ENCODE peak calls at places on chromosomes 3 and 15, in seven cellular contexts. One of them, this sample, is unnamed.

GRCh38 chr3:103056552-103056951 is 621.7 kb downstream of the ZPLD1 start:
- DNase-seq in endodermal cell: no peak
- DNase-seq in lower lobe of right lung: no peak
- DNase-seq in heart left ventricle: no peak
- DNase-seq in glutamatergic neuron: no peak
- DNase-seq in H9: no peak
- DNase-seq in mammary epithelial cell: no peak
- DNase-seq in this sample: no peak

GRCh38 chr15:62976301-62976842 is 66.2 kb upstream of the TPM1 start:
- DNase-seq in heart left ventricle: no peak
- DNase-seq in H9: no peak
- DNase-seq in lower lobe of right lung: no peak
- DNase-seq in glutamatergic neuron: no peak
- DNase-seq in endodermal cell: no peak
- DNase-seq in mammary epithelial cell: no peak
- DNase-seq in this sample: no peak

GRCh38 chr15:72353266-72353665 is 22.5 kb downstream of the HEXA start:
- DNase-seq in lower lobe of right lung: no peak
- DNase-seq in H9: no peak
- DNase-seq in heart left ventricle: no peak
- DNase-seq in mammary epithelial cell: peak; percentile 34
- DNase-seq in glutamatergic neuron: no peak
- DNase-seq in endodermal cell: no peak
- DNase-seq in this sample: no peak

GRCh38 chr3:124883766-124884473 is 3.2 kb downstream of the ITGB5 start:
- DNase-seq in glutamatergic neuron: no peak
- DNase-seq in heart left ventricle: no peak
- DNase-seq in lower lobe of right lung: no peak
- DNase-seq in endodermal cell: peak; percentile 54
- DNase-seq in mammary epithelial cell: no peak
- DNase-seq in H9: no peak
- DNase-seq in this sample: peak; percentile 28

GRCh38 chr3:161672478-161672877 is 175.9 kb downstream of the OTOL1 start:
- DNase-seq in heart left ventricle: peak; percentile 39
- DNase-seq in endodermal cell: no peak
- DNase-seq in lower lobe of right lung: no peak
- DNase-seq in glutamatergic neuron: no peak
- DNase-seq in H9: no peak
- DNase-seq in mammary epithelial cell: peak; percentile 16
- DNase-seq in this sample: peak; percentile 34

GRCh38 chr3:14816359-14816758 is 2.4 kb upstream of the FGD5 start:
- DNase-seq in lower lobe of right lung: no peak
- DNase-seq in endodermal cell: no peak
- DNase-seq in H9: no peak
- DNase-seq in mammary epithelial cell: no peak
- DNase-seq in heart left ventricle: no peak
- DNase-seq in glutamatergic neuron: no peak
- DNase-seq in this sample: no peak

GRCh38 chr3:41163399-41163798 is 35.9 kb upstream of the CTNNB1 start:
- DNase-seq in endodermal cell: peak; percentile 38
- DNase-seq in lower lobe of right lung: no peak
- DNase-seq in heart left ventricle: no peak
- DNase-seq in mammary epithelial cell: no peak
- DNase-seq in H9: no peak
- DNase-seq in glutamatergic neuron: no peak
- DNase-seq in this sample: no peak

GRCh38 chr3:64073362-64073761 is 50.1 kb upstream of the PSMD6 start:
- DNase-seq in heart left ventricle: no peak
- DNase-seq in lower lobe of right lung: no peak
- DNase-seq in endodermal cell: no peak
- DNase-seq in mammary epithelial cell: no peak
- DNase-seq in H9: no peak
- DNase-seq in glutamatergic neuron: peak; percentile 35
- DNase-seq in this sample: no peak

GRCh38 chr3:11226042-11226370 is 46.2 kb upstream of the ATG7 start:
- DNase-seq in glutamatergic neuron: no peak
- DNase-seq in mammary epithelial cell: no peak
- DNase-seq in endodermal cell: no peak
- DNase-seq in lower lobe of right lung: no peak
- DNase-seq in H9: no peak
- DNase-seq in heart left ventricle: no peak
- DNase-seq in this sample: no peak

GRCh38 chr3:106794442-106794841 is 582.8 kb upstream of the CCDC54 start:
- DNase-seq in endodermal cell: no peak
- DNase-seq in heart left ventricle: no peak
- DNase-seq in H9: no peak
- DNase-seq in mammary epithelial cell: peak; percentile 1
- DNase-seq in glutamatergic neuron: no peak
- DNase-seq in lower lobe of right lung: no peak
- DNase-seq in this sample: no peak

GRCh38 chr3:128425142-128425845 is 41.4 kb downstream of the DNAJB8 start:
- DNase-seq in endodermal cell: no peak
- DNase-seq in heart left ventricle: no peak
- DNase-seq in glutamatergic neuron: peak; percentile 12
- DNase-seq in H9: no peak
- DNase-seq in mammary epithelial cell: no peak
- DNase-seq in lower lobe of right lung: no peak
- DNase-seq in this sample: no peak

GRCh38 chr3:72919520-72919919 is 31.7 kb downstream of the GXYLT2 start:
- DNase-seq in H9: no peak
- DNase-seq in lower lobe of right lung: no peak
- DNase-seq in endodermal cell: no peak
- DNase-seq in glutamatergic neuron: no peak
- DNase-seq in mammary epithelial cell: no peak
- DNase-seq in heart left ventricle: no peak
- DNase-seq in this sample: no peak

GRCh38 chr3:72924055-72924454 is 36.2 kb downstream of the GXYLT2 start:
- DNase-seq in lower lobe of right lung: no peak
- DNase-seq in H9: peak; percentile 39
- DNase-seq in mammary epithelial cell: no peak
- DNase-seq in heart left ventricle: no peak
- DNase-seq in endodermal cell: peak; percentile 58
- DNase-seq in glutamatergic neuron: no peak
- DNase-seq in this sample: no peak
- TF ChIP-seq CTCF in lower lobe of right lung: no peak
- TF ChIP-seq CTCF in H9: peak; percentile 58
- TF ChIP-seq CTCF in mammary epithelial cell: peak; percentile 4
- TF ChIP-seq CTCF in heart left ventricle: no peak
- TF ChIP-seq CTCF in endodermal cell: peak; percentile 68
- TF ChIP-seq CTCF in glutamatergic neuron: no peak
- TF ChIP-seq CTCF in this sample: peak; percentile 9

GRCh38 chr15:23497710-23498111 is 50.7 kb upstream of the GOLGA6L2 start:
- DNase-seq in mammary epithelial cell: no peak
- DNase-seq in endodermal cell: no peak
- DNase-seq in lower lobe of right lung: no peak
- DNase-seq in glutamatergic neuron: peak; percentile 18
- DNase-seq in heart left ventricle: no peak
- DNase-seq in H9: no peak
- DNase-seq in this sample: no peak
- TF ChIP-seq CTCF in mammary epithelial cell: no peak
- TF ChIP-seq CTCF in endodermal cell: peak; percentile 61
- TF ChIP-seq CTCF in lower lobe of right lung: peak; percentile 28
- TF ChIP-seq CTCF in glutamatergic neuron: peak; percentile 72
- TF ChIP-seq CTCF in heart left ventricle: peak; percentile 24
- TF ChIP-seq CTCF in H9: peak; percentile 54
- TF ChIP-seq CTCF in this sample: no peak

DNA sequence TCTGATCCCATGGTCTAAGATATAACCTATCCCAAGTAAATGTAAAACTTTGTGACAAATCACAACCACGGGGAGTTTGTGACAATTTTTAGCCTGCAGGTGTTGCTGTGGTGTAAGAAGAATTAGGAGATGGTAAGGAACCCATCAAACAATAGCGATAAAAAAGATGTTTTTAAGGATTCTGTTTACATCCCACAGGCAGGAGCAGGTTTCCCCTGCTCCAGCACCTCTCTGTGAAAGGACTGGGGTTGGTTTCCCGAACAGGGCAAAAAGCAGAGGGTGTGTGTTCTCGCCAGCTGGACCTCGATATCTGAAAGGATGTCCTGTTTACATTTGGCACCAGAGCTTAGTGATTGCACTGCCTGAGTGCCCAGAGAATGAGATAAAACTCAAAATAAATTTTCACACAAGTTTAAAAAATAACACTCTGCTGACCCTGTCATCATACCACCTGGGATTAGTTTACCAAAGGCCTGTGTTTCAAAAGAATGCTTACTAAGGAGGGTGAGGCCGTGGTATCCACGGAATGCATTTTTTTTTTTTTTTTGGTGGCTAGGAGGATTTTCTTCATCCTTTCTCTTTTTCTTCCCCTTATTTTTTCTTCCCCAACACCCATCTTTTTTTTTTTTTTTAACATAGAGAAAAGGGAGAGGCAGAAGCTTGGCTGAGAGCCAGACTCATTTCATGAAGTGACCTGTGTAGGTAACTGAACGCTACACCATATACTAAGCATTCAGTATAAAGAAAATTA is 151.8 kb upstream of the DPH6 start:
- DNase-seq in lower lobe of right lung: no peak
- DNase-seq in endodermal cell: peak; percentile 58
- DNase-seq in H9: no peak
- DNase-seq in mammary epithelial cell: no peak
- DNase-seq in glutamatergic neuron: no peak
- DNase-seq in heart left ventricle: no peak
- DNase-seq in this sample: peak; percentile 25
- TF ChIP-seq CTCF in lower lobe of right lung: no peak
- TF ChIP-seq CTCF in endodermal cell: peak; percentile 47
- TF ChIP-seq CTCF in H9: peak; percentile 33
- TF ChIP-seq CTCF in mammary epithelial cell: peak; percentile 2
- TF ChIP-seq CTCF in glutamatergic neuron: no peak
- TF ChIP-seq CTCF in heart left ventricle: no peak
- TF ChIP-seq CTCF in this sample: no peak

GRCh38 chr15:58762731-58763130 is 8.4 kb upstream of the MINDY2 start:
- DNase-seq in mammary epithelial cell: no peak
- DNase-seq in glutamatergic neuron: no peak
- DNase-seq in heart left ventricle: no peak
- DNase-seq in endodermal cell: no peak
- DNase-seq in lower lobe of right lung: no peak
- DNase-seq in H9: no peak
- DNase-seq in this sample: no peak
- TF ChIP-seq CTCF in mammary epithelial cell: no peak
- TF ChIP-seq CTCF in glutamatergic neuron: no peak
- TF ChIP-seq CTCF in heart left ventricle: no peak
- TF ChIP-seq CTCF in endodermal cell: no peak
- TF ChIP-seq CTCF in lower lobe of right lung: no peak
- TF ChIP-seq CTCF in H9: no peak
- TF ChIP-seq CTCF in this sample: no peak

DNA sequence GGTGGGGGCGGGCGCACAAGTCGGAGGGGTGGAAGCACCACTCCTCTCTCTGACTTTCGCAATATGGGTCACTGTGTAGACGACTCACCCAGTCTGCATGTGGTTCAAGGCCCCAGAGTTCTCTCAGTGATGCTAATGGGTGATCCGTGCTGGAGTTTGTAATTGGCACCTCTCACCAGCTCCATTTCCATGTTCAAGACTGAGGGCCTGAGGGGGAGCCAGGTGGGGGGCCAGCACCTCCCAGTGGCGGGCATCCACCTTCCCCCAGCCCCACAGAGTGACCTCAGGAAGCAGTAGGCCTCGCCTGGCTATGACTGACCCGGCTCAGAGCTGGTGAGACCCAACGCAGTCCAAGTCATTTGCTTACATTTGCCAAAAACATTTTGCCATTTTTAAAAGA is 230.0 kb upstream of the ST8SIA2 start:
- DNase-seq in glutamatergic neuron: no peak
- DNase-seq in H9: peak; percentile 56
- DNase-seq in lower lobe of right lung: no peak
- DNase-seq in heart left ventricle: no peak
- DNase-seq in mammary epithelial cell: peak; percentile 21
- DNase-seq in endodermal cell: peak; percentile 62
- DNase-seq in this sample: no peak
- TF ChIP-seq CTCF in glutamatergic neuron: no peak
- TF ChIP-seq CTCF in H9: peak; percentile 28
- TF ChIP-seq CTCF in lower lobe of right lung: no peak
- TF ChIP-seq CTCF in heart left ventricle: no peak
- TF ChIP-seq CTCF in mammary epithelial cell: no peak
- TF ChIP-seq CTCF in endodermal cell: no peak
- TF ChIP-seq CTCF in this sample: no peak

GRCh38 chr3:169165196-169166159 is 498.0 kb downstream of the MECOM start:
- DNase-seq in endodermal cell: no peak
- DNase-seq in glutamatergic neuron: no peak
- DNase-seq in heart left ventricle: no peak
- DNase-seq in mammary epithelial cell: no peak
- DNase-seq in lower lobe of right lung: no peak
- DNase-seq in H9: no peak
- DNase-seq in this sample: no peak
- TF ChIP-seq CTCF in endodermal cell: no peak
- TF ChIP-seq CTCF in glutamatergic neuron: no peak
- TF ChIP-seq CTCF in heart left ventricle: no peak
- TF ChIP-seq CTCF in mammary epithelial cell: no peak
- TF ChIP-seq CTCF in lower lobe of right lung: no peak
- TF ChIP-seq CTCF in H9: no peak
- TF ChIP-seq CTCF in this sample: no peak

DNA sequence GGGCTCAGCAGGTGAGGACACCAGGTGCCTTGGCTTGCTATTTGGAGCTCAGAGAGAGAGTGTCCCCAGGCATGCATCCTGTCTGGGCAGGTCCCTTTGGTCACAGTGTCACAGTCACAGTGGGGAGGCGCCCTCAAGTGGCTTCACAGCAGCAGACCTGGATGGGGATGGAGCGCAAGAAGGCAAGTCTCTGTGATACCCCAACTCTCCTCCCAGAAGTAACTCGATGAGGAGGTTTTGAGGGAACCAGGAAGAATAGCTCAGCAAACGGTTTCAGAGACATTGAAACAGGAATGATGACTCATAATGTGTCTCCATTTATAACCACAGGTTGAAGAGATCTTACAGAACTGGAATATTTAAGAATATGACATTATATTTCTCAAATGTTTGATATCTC is 66.5 kb upstream of the SH3GL3 start:
- DNase-seq in glutamatergic neuron: peak; percentile 47
- DNase-seq in heart left ventricle: no peak
- DNase-seq in H9: peak; percentile 62
- DNase-seq in lower lobe of right lung: peak; percentile 60
- DNase-seq in mammary epithelial cell: peak; percentile 84
- DNase-seq in endodermal cell: peak; percentile 83
- DNase-seq in this sample: peak; percentile 79
- TF ChIP-seq CTCF in glutamatergic neuron: no peak
- TF ChIP-seq CTCF in heart left ventricle: peak; percentile 11
- TF ChIP-seq CTCF in H9: no peak
- TF ChIP-seq CTCF in lower lobe of right lung: peak; percentile 31
- TF ChIP-seq CTCF in mammary epithelial cell: peak; percentile 43
- TF ChIP-seq CTCF in endodermal cell: peak; percentile 58
- TF ChIP-seq CTCF in this sample: peak; percentile 26

GRCh38 chr15:69380100-69380725 is 33.9 kb upstream of the KIF23 start:
- DNase-seq in mammary epithelial cell: no peak
- DNase-seq in heart left ventricle: no peak
- DNase-seq in H9: peak; percentile 73
- DNase-seq in glutamatergic neuron: no peak
- DNase-seq in lower lobe of right lung: no peak
- DNase-seq in endodermal cell: peak; percentile 80
- DNase-seq in this sample: peak; percentile 30
- TF ChIP-seq CTCF in mammary epithelial cell: peak; percentile 16
- TF ChIP-seq CTCF in heart left ventricle: no peak
- TF ChIP-seq CTCF in H9: peak; percentile 63
- TF ChIP-seq CTCF in glutamatergic neuron: no peak
- TF ChIP-seq CTCF in lower lobe of right lung: no peak
- TF ChIP-seq CTCF in endodermal cell: peak; percentile 68
- TF ChIP-seq CTCF in this sample: no peak

GRCh38 chr3:170021083-170021482 is 16.7 kb upstream of the GPR160 start:
- DNase-seq in mammary epithelial cell: no peak
- DNase-seq in lower lobe of right lung: no peak
- DNase-seq in glutamatergic neuron: no peak
- DNase-seq in endodermal cell: no peak
- DNase-seq in H9: no peak
- DNase-seq in heart left ventricle: no peak
- DNase-seq in this sample: no peak
- TF ChIP-seq CTCF in mammary epithelial cell: no peak
- TF ChIP-seq CTCF in lower lobe of right lung: no peak
- TF ChIP-seq CTCF in glutamatergic neuron: no peak
- TF ChIP-seq CTCF in endodermal cell: peak; percentile 65
- TF ChIP-seq CTCF in H9: peak; percentile 61
- TF ChIP-seq CTCF in heart left ventricle: no peak
- TF ChIP-seq CTCF in this sample: no peak

This sample was measured in MCF 10A.